ENCODE peak calls at places on chromosomes 12 and 14, in eight cellular contexts. R is GM03348; A is stimulated activated CD8-positive, alpha-beta memory T cell treated with anti-CD3 and anti-CD28 coated beads, Interleukin-12 subunit alpha, Interleukin-12 subunit beta, amount 100 ng/mL, for 1 hour; Y is activated B cell treated with CpG ODN at 0.5 μM for 24 hours; E is RWPE1; M is naive B cell; Q is NCI-H1105; D is ascending aorta. U is an unnamed sample.
A peak's percentile ranks its signal among the peaks of the same experiment; 100 is the strongest.

GRCh38 chr12:46455648-46456352 is 83.2 kb upstream of the SLC38A2 start:
- DNase-seq in Q (no peak), R (no peak), M (no peak), Y (no peak), D (no peak), A (no peak), E (peak; percentile 66), U (no peak)

GRCh38 chr14:36719823-36720222 is 58.2 kb downstream of the PAX9 start:
- DNase-seq in D (no peak), E (no peak), R (no peak), M (no peak), Q (no peak), A (no peak), Y (no peak), U (no peak)

GRCh38 chr14:76576047-76576741 is 185.1 kb upstream of the VASH1 start:
- DNase-seq in R (no peak), Q (peak; percentile 68), M (no peak), D (no peak), E (peak; percentile 5), A (no peak), Y (no peak), U (no peak)

GRCh38 chr12:27460471-27460978 is 14.0 kb downstream of the SMCO2 start:
- DNase-seq in R (no peak), A (no peak), M (no peak), E (peak; percentile 5), Q (no peak), D (no peak), Y (no peak), U (no peak)

GRCh38 chr12:32379667-32380066 is 19.7 kb upstream of the FGD4 start:
- DNase-seq in E (no peak), M (no peak), Q (no peak), Y (no peak), D (no peak), A (no peak), R (no peak), U (no peak)

GRCh38 chr12:14741942-14742341 is 45.5 kb upstream of the GUCY2C start:
- DNase-seq in Y (no peak), A (no peak), Q (no peak), M (no peak), E (no peak), D (no peak), R (no peak), U (no peak)

GRCh38 chr14:89359477-89360222 is 57.4 kb downstream of the FOXN3 start:
- DNase-seq in R (no peak), D (peak; percentile 78), M (no peak), Q (no peak), A (no peak), Y (no peak), E (no peak), U (no peak)

GRCh38 chr12:62581288-62582064 is 114.8 kb downstream of the MON2 start:
- DNase-seq in D (no peak), R (peak; percentile 72), M (peak; percentile 27), Q (no peak), Y (no peak), E (peak; percentile 40), A (no peak), U (no peak)

GRCh38 chr12:46214668-46215429 is 54.0 kb downstream of the SLC38A1 start:
- DNase-seq in D (peak; percentile 64), A (peak; percentile 66), Y (no peak), M (peak; percentile 59), E (no peak), R (no peak), Q (no peak), U (peak; percentile 68)

GRCh38 chr12:23950011-23950774 is 723 bp upstream of the SOX5 start:
- DNase-seq in Y (no peak), A (no peak), D (no peak), E (no peak), M (no peak), R (no peak), Q (no peak), U (no peak)

GRCh38 chr14:56816575-56817391 is 6.5 kb upstream of the OTX2 start:
- DNase-seq in Q (no peak), R (no peak), A (no peak), E (no peak), D (no peak), Y (no peak), M (no peak), U (no peak)

GRCh38 chr14:24054646-24055045 is 2.8 kb downstream of the CARMIL3 start:
- DNase-seq in E (no peak), A (no peak), Y (no peak), D (peak; percentile 33), Q (no peak), M (no peak), R (no peak), U (no peak)

GRCh38 chr12:97642906-97643305 is 180.3 kb downstream of the RMST start:
- DNase-seq in M (no peak), E (no peak), R (no peak), Q (peak; percentile 35), A (no peak), Y (no peak), D (no peak), U (no peak)

GRCh38 chr12:52055781-52056711 is 4.8 kb downstream of the NR4A1 start:
- DNase-seq in A (peak; percentile 35), M (no peak), Y (no peak), R (no peak), D (no peak), E (no peak), Q (no peak), U (peak; percentile 29)

GRCh38 chr12:1531160-1531653 is 63.2 kb downstream of the FBXL14 start:
- DNase-seq in R (peak; percentile 61), A (no peak), D (no peak), M (no peak), E (no peak), Q (no peak), Y (peak; percentile 29), U (no peak)

GRCh38 chr12:119914666-119915065 is 37.5 kb upstream of the CIT start:
- DNase-seq in D (no peak), E (no peak), R (no peak), Y (no peak), Q (no peak), M (no peak), A (no peak), U (no peak)

GRCh38 chr14:91509083-91509877 is 830 bp downstream of the PPP4R3A start:
- DNase-seq in Q (peak; percentile 22), R (peak; percentile 52), Y (peak; percentile 48), E (peak; percentile 26), D (no peak), A (no peak), M (no peak), U (peak; percentile 18)

GRCh38 chr12:41205070-41205715 is 17.1 kb downstream of the PDZRN4 start:
- DNase-seq in D (no peak), Q (no peak), Y (no peak), E (no peak), R (no peak), A (no peak), M (no peak), U (no peak)

GRCh38 chr12:121453629-121454028 is 53.7 kb downstream of the RNF34 start:
- DNase-seq in Y (no peak), E (no peak), Q (no peak), M (no peak), A (no peak), R (no peak), D (no peak), U (no peak)

GRCh38 chr12:121826318-121826954 is 22.6 kb downstream of the SETD1B start:
- DNase-seq in A (no peak), E (no peak), Y (no peak), Q (no peak), D (no peak), M (no peak), R (no peak), U (no peak)

GRCh38 chr12:77963576-77964178 is 133.0 kb downstream of the NAV3 start:
- DNase-seq in R (no peak), M (no peak), Y (no peak), A (no peak), D (no peak), E (no peak), Q (no peak), U (no peak)

GRCh38 chr12:2068638-2069037 is 15.9 kb downstream of the CACNA1C start:
- DNase-seq in M (no peak), Q (no peak), Y (no peak), R (no peak), D (no peak), A (no peak), E (no peak), U (no peak)

GRCh38 chr12:64172143-64172970 is 49.7 kb downstream of the KICS2 start:
- DNase-seq in Y (no peak), A (no peak), M (no peak), E (no peak), Q (no peak), D (no peak), R (no peak), U (no peak)

GRCh38 chr12:120229583-120230325 is 28.8 kb upstream of the RPLP0 start:
- DNase-seq in D (no peak), Q (no peak), R (peak; percentile 51), E (peak; percentile 56), Y (no peak), M (no peak), A (no peak), U (no peak)

GRCh38 chr14:105856676-105857222 is 330.4 kb downstream of the TMEM121 start:
- DNase-seq in A (no peak), Y (no peak), Q (no peak), M (peak; percentile 5), R (no peak), D (no peak), E (no peak), U (no peak)